ENCODE peak calls at places on chromosomes 2 and 18, in four cellular contexts. T is stimulated activated effector memory CD8-positive, alpha-beta T cell treated with anti-CD3 and anti-CD28 coated beads, Interleukin-12 subunit alpha, Interleukin-12 subunit beta, amount 100 ng/mL, for 72 hours; R is activated T-cell treated with anti-CD3 and anti-CD28 coated beads, Interleukin-2, amount 50 U/mL, for 24 hours; O is cardiac septum. B is an unnamed sample.

GRCh38 chr2:226837787-226838603 is 2.1 kb downstream of the RHBDD1 start:
- DNase-seq in O (no peak), R (no peak), T (no peak), B (no peak)

GRCh38 chr2:189959450-189959849 is 103.1 kb downstream of the MSTN start:
- DNase-seq in T (no peak), O (no peak), R (no peak), B (no peak)

GRCh38 chr2:173075781-173076556 is at the start of gene MAP3K20:
- DNase-seq in O (peak; percentile 91), T (peak; percentile 79), R (peak; percentile 68), B (peak; percentile 92)

GRCh38 chr2:5125017-5125730 is 567.0 kb upstream of the SOX11 start:
- DNase-seq in O (no peak), R (no peak), T (no peak), B (no peak)

GRCh38 chr2:165202230-165202629 is 1.6 kb downstream of the SCN3A start:
- DNase-seq in O (no peak), R (no peak), T (no peak), B (no peak)

GRCh38 chr2:54402350-54402749 is 53.8 kb upstream of the SPTBN1 start:
- DNase-seq in R (no peak), T (no peak), O (no peak), B (no peak)

GRCh38 chr18:76428396-76429261 is 66.4 kb downstream of the ZNF516 start:
- DNase-seq in O (no peak), R (no peak), T (no peak), B (no peak)

GRCh38 chr18:58599106-58599505 is 29.8 kb downstream of the ALPK2 start:
- DNase-seq in O (no peak), R (no peak), T (no peak), B (no peak)

GRCh38 chr18:45775241-45775676 is 50.2 kb upstream of the SIGLEC15 start:
- DNase-seq in T (peak; percentile 74), R (peak; percentile 83), O (peak; percentile 84), B (peak; percentile 94)

GRCh38 chr2:219296631-219297391 is 12.4 kb downstream of the PTPRN start:
- DNase-seq in O (peak; percentile 67), R (no peak), T (peak; percentile 47), B (peak; percentile 70)

GRCh38 chr2:234863043-234863934 is 88.5 kb upstream of the SH3BP4 start:
- DNase-seq in O (no peak), R (no peak), T (no peak), B (no peak)

GRCh38 chr2:165793779-165794519 is at the start of gene GALNT3:
- DNase-seq in R (no peak), T (peak; percentile 63), O (peak; percentile 78), B (peak; percentile 83)

GRCh38 chr18:59846814-59847490 is 52.8 kb upstream of the PMAIP1 start:
- DNase-seq in O (no peak), R (peak; percentile 40), T (peak; percentile 50), B (no peak)

GRCh38 chr2:67322361-67323001 is 74.7 kb upstream of the ETAA1 start:
- DNase-seq in R (no peak), T (no peak), O (no peak), B (peak; percentile 78)

GRCh38 chr18:64165906-64166305 is 17.0 kb upstream of the LINC00305 start:
- DNase-seq in O (no peak), T (no peak), R (no peak), B (no peak)

GRCh38 chr2:197487385-197487784 is 12.3 kb downstream of the HSPD1 start:
- DNase-seq in R (no peak), T (peak; percentile 42), O (no peak), B (no peak)

GRCh38 chr2:201404699-201405275 is 46.5 kb downstream of the TRAK2 start:
- DNase-seq in R (no peak), T (no peak), O (no peak), B (no peak)

GRCh38 chr2:216004408-216005283 is 8.7 kb downstream of the MREG start:
- DNase-seq in R (no peak), T (no peak), O (no peak), B (no peak)

GRCh38 chr2:46058140-46058539 is 239.1 kb upstream of the EPAS1 start:
- DNase-seq in O (peak; percentile 77), T (no peak), R (no peak), B (no peak)

GRCh38 chr2:123073956-123074355 is 951.1 kb upstream of the CNTNAP5 start:
- DNase-seq in O (no peak), T (no peak), R (no peak), B (no peak)

GRCh38 chr2:122062506-122062905 is 307.1 kb downstream of the TSN start:
- DNase-seq in R (no peak), T (no peak), O (no peak), B (no peak)

GRCh38 chr18:48923746-48924580 is 26.8 kb downstream of the SMAD7 start:
- DNase-seq in R (no peak), O (no peak), T (no peak), B (peak; percentile 73)

GRCh38 chr2:195779491-195779890 is 122.5 kb downstream of the SLC39A10 start:
- DNase-seq in T (no peak), O (no peak), R (no peak), B (no peak)

GRCh38 chr2:39469807-39470206 is 32.7 kb upstream of the MAP4K3 start:
- DNase-seq in T (no peak), O (no peak), R (no peak), B (no peak)

GRCh38 chr2:104853926-104854506 is at the start of gene POU3F3:
- DNase-seq in O (no peak), R (peak; percentile 62), T (no peak), B (peak; percentile 86)

GRCh38 chr18:58392336-58393000 is 236.4 kb downstream of the ALPK2 start:
- DNase-seq in R (no peak), T (no peak), O (no peak), B (no peak)

GRCh38 chr2:6214471-6214870 is 522.3 kb downstream of the SOX11 start:
- DNase-seq in R (no peak), T (no peak), O (no peak), B (no peak)

GRCh38 chr18:48955528-48956261 is 4.9 kb upstream of the SMAD7 start:
- DNase-seq in T (no peak), R (no peak), O (peak; percentile 87), B (peak; percentile 92)

GRCh38 chr18:57853133-57853532 is 50.0 kb upstream of the ATP8B1 start:
- DNase-seq in O (no peak), T (no peak), R (no peak), B (no peak)

GRCh38 chr18:3340682-3341097 is 78.8 kb downstream of the MYL12B start:
- DNase-seq in O (no peak), T (no peak), R (no peak), B (no peak)

GRCh38 chr2:178304262-178304661 is 110.0 kb downstream of the OSBPL6 start:
- DNase-seq in T (no peak), R (no peak), O (no peak), B (no peak)

GRCh38 chr2:106282816-106283215 is 88.7 kb upstream of the UXS1 start:
- DNase-seq in O (no peak), T (no peak), R (no peak), B (no peak)

GRCh38 chr2:241074065-241074818 is 27.8 kb downstream of the MTERF4 start:
- DNase-seq in T (no peak), R (no peak), O (no peak), B (no peak)

GRCh38 chr2:68193144-68193543 is 35.5 kb downstream of the PNO1 start:
- DNase-seq in T (no peak), R (no peak), O (no peak), B (no peak)

B was measured in posterior vena cava.